ENCODE peak calls at places on chromosomes 1 and 21, in six cellular contexts. One of them, this sample, is unnamed.

GRCh38 chr1:226149806-226150205 is 36.7 kb downstream of the ACBD3 start:
- DNase-seq in activated effector memory CD4-positive, alpha-beta T cell treated with anti-CD3 and anti-CD28 coated beads, Interleukin-2, amount 50 U/mL, for 16 hours: no peak
- DNase-seq in stimulated activated CD4-positive, alpha-beta T cell treated with anti-CD3 and anti-CD28 coated beads, Interleukin-12 subunit alpha, Interleukin-12 subunit beta, amount 100 ng/mL, for 24 hours: no peak
- DNase-seq in lung microvascular endothelial cell: no peak
- DNase-seq in activated naive CD8-positive, alpha-beta T cell treated with anti-CD3 and anti-CD28 coated beads, Interleukin-2, amount 50 U/mL, for 16 hours: no peak
- DNase-seq in CD8-positive, alpha-beta T cell: no peak
- DNase-seq in this sample: no peak

GRCh38 chr1:11725616-11726015 is 10.3 kb upstream of the AGTRAP start:
- DNase-seq in activated naive CD8-positive, alpha-beta T cell treated with anti-CD3 and anti-CD28 coated beads, Interleukin-2, amount 50 U/mL, for 16 hours: no peak
- DNase-seq in stimulated activated CD4-positive, alpha-beta T cell treated with anti-CD3 and anti-CD28 coated beads, Interleukin-12 subunit alpha, Interleukin-12 subunit beta, amount 100 ng/mL, for 24 hours: no peak
- DNase-seq in activated effector memory CD4-positive, alpha-beta T cell treated with anti-CD3 and anti-CD28 coated beads, Interleukin-2, amount 50 U/mL, for 16 hours: no peak
- DNase-seq in lung microvascular endothelial cell: no peak
- DNase-seq in CD8-positive, alpha-beta T cell: no peak
- DNase-seq in this sample: no peak

GRCh38 chr21:35651166-35651565 is 409.2 kb downstream of the SETD4 start:
- DNase-seq in CD8-positive, alpha-beta T cell: no peak
- DNase-seq in activated naive CD8-positive, alpha-beta T cell treated with anti-CD3 and anti-CD28 coated beads, Interleukin-2, amount 50 U/mL, for 16 hours: no peak
- DNase-seq in stimulated activated CD4-positive, alpha-beta T cell treated with anti-CD3 and anti-CD28 coated beads, Interleukin-12 subunit alpha, Interleukin-12 subunit beta, amount 100 ng/mL, for 24 hours: no peak
- DNase-seq in lung microvascular endothelial cell: no peak
- DNase-seq in activated effector memory CD4-positive, alpha-beta T cell treated with anti-CD3 and anti-CD28 coated beads, Interleukin-2, amount 50 U/mL, for 16 hours: no peak
- DNase-seq in this sample: no peak

GRCh38 chr1:65762081-65762862 is 30.4 kb upstream of the PDE4B start:
- DNase-seq in activated effector memory CD4-positive, alpha-beta T cell treated with anti-CD3 and anti-CD28 coated beads, Interleukin-2, amount 50 U/mL, for 16 hours: no peak
- DNase-seq in activated naive CD8-positive, alpha-beta T cell treated with anti-CD3 and anti-CD28 coated beads, Interleukin-2, amount 50 U/mL, for 16 hours: no peak
- DNase-seq in CD8-positive, alpha-beta T cell: no peak
- DNase-seq in stimulated activated CD4-positive, alpha-beta T cell treated with anti-CD3 and anti-CD28 coated beads, Interleukin-12 subunit alpha, Interleukin-12 subunit beta, amount 100 ng/mL, for 24 hours: no peak
- DNase-seq in lung microvascular endothelial cell: no peak
- DNase-seq in this sample: no peak

GRCh38 chr1:116716391-116716790 is 37.8 kb upstream of the CD2 start:
- DNase-seq in stimulated activated CD4-positive, alpha-beta T cell treated with anti-CD3 and anti-CD28 coated beads, Interleukin-12 subunit alpha, Interleukin-12 subunit beta, amount 100 ng/mL, for 24 hours: no peak
- DNase-seq in activated effector memory CD4-positive, alpha-beta T cell treated with anti-CD3 and anti-CD28 coated beads, Interleukin-2, amount 50 U/mL, for 16 hours: no peak
- DNase-seq in lung microvascular endothelial cell: no peak
- DNase-seq in activated naive CD8-positive, alpha-beta T cell treated with anti-CD3 and anti-CD28 coated beads, Interleukin-2, amount 50 U/mL, for 16 hours: no peak
- DNase-seq in CD8-positive, alpha-beta T cell: no peak
- DNase-seq in this sample: no peak

GRCh38 chr21:15444118-15444960 is 285.4 kb upstream of the USP25 start:
- DNase-seq in CD8-positive, alpha-beta T cell: no peak
- DNase-seq in activated naive CD8-positive, alpha-beta T cell treated with anti-CD3 and anti-CD28 coated beads, Interleukin-2, amount 50 U/mL, for 16 hours: no peak
- DNase-seq in stimulated activated CD4-positive, alpha-beta T cell treated with anti-CD3 and anti-CD28 coated beads, Interleukin-12 subunit alpha, Interleukin-12 subunit beta, amount 100 ng/mL, for 24 hours: no peak
- DNase-seq in lung microvascular endothelial cell: no peak
- DNase-seq in activated effector memory CD4-positive, alpha-beta T cell treated with anti-CD3 and anti-CD28 coated beads, Interleukin-2, amount 50 U/mL, for 16 hours: no peak
- DNase-seq in this sample: no peak

GRCh38 chr1:80533775-80534314 is 1266.9 kb upstream of the ADGRL2 start:
- DNase-seq in lung microvascular endothelial cell: no peak
- DNase-seq in CD8-positive, alpha-beta T cell: no peak
- DNase-seq in stimulated activated CD4-positive, alpha-beta T cell treated with anti-CD3 and anti-CD28 coated beads, Interleukin-12 subunit alpha, Interleukin-12 subunit beta, amount 100 ng/mL, for 24 hours: no peak
- DNase-seq in activated effector memory CD4-positive, alpha-beta T cell treated with anti-CD3 and anti-CD28 coated beads, Interleukin-2, amount 50 U/mL, for 16 hours: no peak
- DNase-seq in activated naive CD8-positive, alpha-beta T cell treated with anti-CD3 and anti-CD28 coated beads, Interleukin-2, amount 50 U/mL, for 16 hours: no peak
- DNase-seq in this sample: no peak

GRCh38 chr1:156767879-156768608 is 709 bp downstream of the PRCC start:
- DNase-seq in stimulated activated CD4-positive, alpha-beta T cell treated with anti-CD3 and anti-CD28 coated beads, Interleukin-12 subunit alpha, Interleukin-12 subunit beta, amount 100 ng/mL, for 24 hours: no peak
- DNase-seq in lung microvascular endothelial cell: peak
- DNase-seq in activated effector memory CD4-positive, alpha-beta T cell treated with anti-CD3 and anti-CD28 coated beads, Interleukin-2, amount 50 U/mL, for 16 hours: peak
- DNase-seq in CD8-positive, alpha-beta T cell: no peak
- DNase-seq in activated naive CD8-positive, alpha-beta T cell treated with anti-CD3 and anti-CD28 coated beads, Interleukin-2, amount 50 U/mL, for 16 hours: peak
- DNase-seq in this sample: peak

GRCh38 chr1:21531243-21531642 is 22.0 kb downstream of the ALPL start:
- DNase-seq in lung microvascular endothelial cell: no peak
- DNase-seq in activated naive CD8-positive, alpha-beta T cell treated with anti-CD3 and anti-CD28 coated beads, Interleukin-2, amount 50 U/mL, for 16 hours: no peak
- DNase-seq in CD8-positive, alpha-beta T cell: no peak
- DNase-seq in stimulated activated CD4-positive, alpha-beta T cell treated with anti-CD3 and anti-CD28 coated beads, Interleukin-12 subunit alpha, Interleukin-12 subunit beta, amount 100 ng/mL, for 24 hours: no peak
- DNase-seq in activated effector memory CD4-positive, alpha-beta T cell treated with anti-CD3 and anti-CD28 coated beads, Interleukin-2, amount 50 U/mL, for 16 hours: no peak
- DNase-seq in this sample: no peak

GRCh38 chr1:107963601-107964396 is 1.2 kb downstream of the VAV3 start:
- DNase-seq in lung microvascular endothelial cell: peak
- DNase-seq in stimulated activated CD4-positive, alpha-beta T cell treated with anti-CD3 and anti-CD28 coated beads, Interleukin-12 subunit alpha, Interleukin-12 subunit beta, amount 100 ng/mL, for 24 hours: peak
- DNase-seq in activated naive CD8-positive, alpha-beta T cell treated with anti-CD3 and anti-CD28 coated beads, Interleukin-2, amount 50 U/mL, for 16 hours: no peak
- DNase-seq in activated effector memory CD4-positive, alpha-beta T cell treated with anti-CD3 and anti-CD28 coated beads, Interleukin-2, amount 50 U/mL, for 16 hours: peak
- DNase-seq in CD8-positive, alpha-beta T cell: peak
- DNase-seq in this sample: peak

GRCh38 chr1:204742676-204743075 is 57.1 kb upstream of the LRRN2 start:
- DNase-seq in activated naive CD8-positive, alpha-beta T cell treated with anti-CD3 and anti-CD28 coated beads, Interleukin-2, amount 50 U/mL, for 16 hours: no peak
- DNase-seq in activated effector memory CD4-positive, alpha-beta T cell treated with anti-CD3 and anti-CD28 coated beads, Interleukin-2, amount 50 U/mL, for 16 hours: no peak
- DNase-seq in lung microvascular endothelial cell: no peak
- DNase-seq in stimulated activated CD4-positive, alpha-beta T cell treated with anti-CD3 and anti-CD28 coated beads, Interleukin-12 subunit alpha, Interleukin-12 subunit beta, amount 100 ng/mL, for 24 hours: no peak
- DNase-seq in CD8-positive, alpha-beta T cell: no peak
- DNase-seq in this sample: no peak

GRCh38 chr1:55640708-55641473 is 425.7 kb upstream of the USP24 start:
- DNase-seq in CD8-positive, alpha-beta T cell: no peak
- DNase-seq in activated effector memory CD4-positive, alpha-beta T cell treated with anti-CD3 and anti-CD28 coated beads, Interleukin-2, amount 50 U/mL, for 16 hours: peak
- DNase-seq in lung microvascular endothelial cell: peak
- DNase-seq in stimulated activated CD4-positive, alpha-beta T cell treated with anti-CD3 and anti-CD28 coated beads, Interleukin-12 subunit alpha, Interleukin-12 subunit beta, amount 100 ng/mL, for 24 hours: peak
- DNase-seq in activated naive CD8-positive, alpha-beta T cell treated with anti-CD3 and anti-CD28 coated beads, Interleukin-2, amount 50 U/mL, for 16 hours: no peak
- DNase-seq in this sample: peak

GRCh38 chr1:22930235-22930912 is 42.3 kb downstream of the LACTBL1 start:
- DNase-seq in stimulated activated CD4-positive, alpha-beta T cell treated with anti-CD3 and anti-CD28 coated beads, Interleukin-12 subunit alpha, Interleukin-12 subunit beta, amount 100 ng/mL, for 24 hours: peak
- DNase-seq in activated naive CD8-positive, alpha-beta T cell treated with anti-CD3 and anti-CD28 coated beads, Interleukin-2, amount 50 U/mL, for 16 hours: no peak
- DNase-seq in lung microvascular endothelial cell: peak
- DNase-seq in activated effector memory CD4-positive, alpha-beta T cell treated with anti-CD3 and anti-CD28 coated beads, Interleukin-2, amount 50 U/mL, for 16 hours: peak
- DNase-seq in CD8-positive, alpha-beta T cell: no peak
- DNase-seq in this sample: peak

GRCh38 chr1:230236951-230237350 is 169.9 kb downstream of the GALNT2 start:
- DNase-seq in lung microvascular endothelial cell: no peak
- DNase-seq in activated naive CD8-positive, alpha-beta T cell treated with anti-CD3 and anti-CD28 coated beads, Interleukin-2, amount 50 U/mL, for 16 hours: no peak
- DNase-seq in CD8-positive, alpha-beta T cell: no peak
- DNase-seq in stimulated activated CD4-positive, alpha-beta T cell treated with anti-CD3 and anti-CD28 coated beads, Interleukin-12 subunit alpha, Interleukin-12 subunit beta, amount 100 ng/mL, for 24 hours: no peak
- DNase-seq in activated effector memory CD4-positive, alpha-beta T cell treated with anti-CD3 and anti-CD28 coated beads, Interleukin-2, amount 50 U/mL, for 16 hours: no peak
- DNase-seq in this sample: no peak

GRCh38 chr1:108141604-108142003 is 58.5 kb downstream of the SLC25A24 start:
- DNase-seq in activated naive CD8-positive, alpha-beta T cell treated with anti-CD3 and anti-CD28 coated beads, Interleukin-2, amount 50 U/mL, for 16 hours: no peak
- DNase-seq in CD8-positive, alpha-beta T cell: no peak
- DNase-seq in stimulated activated CD4-positive, alpha-beta T cell treated with anti-CD3 and anti-CD28 coated beads, Interleukin-12 subunit alpha, Interleukin-12 subunit beta, amount 100 ng/mL, for 24 hours: no peak
- DNase-seq in activated effector memory CD4-positive, alpha-beta T cell treated with anti-CD3 and anti-CD28 coated beads, Interleukin-2, amount 50 U/mL, for 16 hours: no peak
- DNase-seq in lung microvascular endothelial cell: no peak
- DNase-seq in this sample: no peak

GRCh38 chr1:40161888-40162397 is 756 bp downstream of the RLF start:
- DNase-seq in activated effector memory CD4-positive, alpha-beta T cell treated with anti-CD3 and anti-CD28 coated beads, Interleukin-2, amount 50 U/mL, for 16 hours: no peak
- DNase-seq in activated naive CD8-positive, alpha-beta T cell treated with anti-CD3 and anti-CD28 coated beads, Interleukin-2, amount 50 U/mL, for 16 hours: no peak
- DNase-seq in lung microvascular endothelial cell: peak
- DNase-seq in stimulated activated CD4-positive, alpha-beta T cell treated with anti-CD3 and anti-CD28 coated beads, Interleukin-12 subunit alpha, Interleukin-12 subunit beta, amount 100 ng/mL, for 24 hours: peak
- DNase-seq in CD8-positive, alpha-beta T cell: no peak
- DNase-seq in this sample: peak

GRCh38 chr21:45305831-45306230 is 18.1 kb upstream of the POFUT2 start:
- DNase-seq in lung microvascular endothelial cell: no peak
- DNase-seq in activated naive CD8-positive, alpha-beta T cell treated with anti-CD3 and anti-CD28 coated beads, Interleukin-2, amount 50 U/mL, for 16 hours: no peak
- DNase-seq in CD8-positive, alpha-beta T cell: no peak
- DNase-seq in stimulated activated CD4-positive, alpha-beta T cell treated with anti-CD3 and anti-CD28 coated beads, Interleukin-12 subunit alpha, Interleukin-12 subunit beta, amount 100 ng/mL, for 24 hours: no peak
- DNase-seq in activated effector memory CD4-positive, alpha-beta T cell treated with anti-CD3 and anti-CD28 coated beads, Interleukin-2, amount 50 U/mL, for 16 hours: no peak
- DNase-seq in this sample: no peak

GRCh38 chr1:248316796-248317195 is 7.6 kb downstream of the OR2M7 start:
- DNase-seq in activated effector memory CD4-positive, alpha-beta T cell treated with anti-CD3 and anti-CD28 coated beads, Interleukin-2, amount 50 U/mL, for 16 hours: no peak
- DNase-seq in activated naive CD8-positive, alpha-beta T cell treated with anti-CD3 and anti-CD28 coated beads, Interleukin-2, amount 50 U/mL, for 16 hours: no peak
- DNase-seq in lung microvascular endothelial cell: no peak
- DNase-seq in CD8-positive, alpha-beta T cell: no peak
- DNase-seq in stimulated activated CD4-positive, alpha-beta T cell treated with anti-CD3 and anti-CD28 coated beads, Interleukin-12 subunit alpha, Interleukin-12 subunit beta, amount 100 ng/mL, for 24 hours: no peak
- DNase-seq in this sample: no peak

GRCh38 chr21:28132713-28133112 is 860.0 kb downstream of the LTN1 start:
- DNase-seq in stimulated activated CD4-positive, alpha-beta T cell treated with anti-CD3 and anti-CD28 coated beads, Interleukin-12 subunit alpha, Interleukin-12 subunit beta, amount 100 ng/mL, for 24 hours: no peak
- DNase-seq in lung microvascular endothelial cell: no peak
- DNase-seq in CD8-positive, alpha-beta T cell: no peak
- DNase-seq in activated effector memory CD4-positive, alpha-beta T cell treated with anti-CD3 and anti-CD28 coated beads, Interleukin-2, amount 50 U/mL, for 16 hours: no peak
- DNase-seq in activated naive CD8-positive, alpha-beta T cell treated with anti-CD3 and anti-CD28 coated beads, Interleukin-2, amount 50 U/mL, for 16 hours: no peak
- DNase-seq in this sample: no peak

GRCh38 chr1:170095976-170096725 is 21.7 kb upstream of the KIFAP3 start:
- DNase-seq in activated effector memory CD4-positive, alpha-beta T cell treated with anti-CD3 and anti-CD28 coated beads, Interleukin-2, amount 50 U/mL, for 16 hours: no peak
- DNase-seq in stimulated activated CD4-positive, alpha-beta T cell treated with anti-CD3 and anti-CD28 coated beads, Interleukin-12 subunit alpha, Interleukin-12 subunit beta, amount 100 ng/mL, for 24 hours: no peak
- DNase-seq in activated naive CD8-positive, alpha-beta T cell treated with anti-CD3 and anti-CD28 coated beads, Interleukin-2, amount 50 U/mL, for 16 hours: no peak
- DNase-seq in lung microvascular endothelial cell: no peak
- DNase-seq in CD8-positive, alpha-beta T cell: no peak
- DNase-seq in this sample: no peak